ENCODE peak calls at places on chromosomes 3 and 15, in five cellular contexts. T is ELF-1; F is stimulated activated naive CD8-positive, alpha-beta T cell treated with anti-CD3 and anti-CD28 coated beads, Interleukin-15, amount 100 ng/mL, for 72 hours; D is sciatic nerve; M is stimulated activated CD4-positive, alpha-beta T cell treated with anti-CD3 and anti-CD28 coated beads, Interleukin-4, amount 100 ng/mL, for 4 hours. S is an unnamed sample.

GRCh38 chr3:127738192-127738840 is 65.6 kb downstream of the ABTB1 start:
- DNase-seq in T (no peak), F (no peak), D (peak), M (no peak), S (no peak)

GRCh38 chr15:99424978-99425665 is 140.7 kb upstream of the MEF2A start:
- DNase-seq in T (peak), F (peak), D (peak), M (peak), S (no peak)

GRCh38 chr15:56292546-56293316 is 49.1 kb upstream of the RFX7 start:
- DNase-seq in T (no peak), F (no peak), D (no peak), M (no peak), S (no peak)

GRCh38 chr3:191360620-191361019 is 30.3 kb upstream of the UTS2B start:
- DNase-seq in T (no peak), F (no peak), D (no peak), M (no peak), S (no peak)

GRCh38 chr3:14413381-14414071 is 11.1 kb downstream of the SLC6A6 start:
- DNase-seq in T (peak), F (no peak), D (no peak), M (no peak), S (no peak)

GRCh38 chr15:50764331-50765201 is 940 bp downstream of the SPPL2A start:
- DNase-seq in T (no peak), F (peak), D (no peak), M (peak), S (no peak)

GRCh38 chr15:44265757-44266156 is 22.8 kb upstream of the GOLM2 start:
- DNase-seq in T (no peak), F (no peak), D (no peak), M (no peak), S (no peak)

GRCh38 chr3:69784854-69785523 is 45.7 kb downstream of the MITF start:
- DNase-seq in T (peak), F (no peak), D (peak), M (no peak), S (peak)